ENCODE peak calls at places on chromosomes 3 and 15, in four cellular contexts. J, P, A and S are unnamed samples.
A peak's percentile ranks its signal among the peaks of the same experiment; 100 is the strongest.

GRCh38 chr3:58299839-58300516 is 6.1 kb upstream of the RPP14 start:
- DNase-seq in A (no peak), J (peak; percentile 33), P (no peak), S (no peak)

GRCh38 chr15:78449220-78449999 is 11.4 kb downstream of the IREB2 start:
- DNase-seq in P (no peak), J (no peak), A (no peak), S (no peak)

GRCh38 chr3:196499807-196500524 is 3.6 kb downstream of the RNF168 start:
- DNase-seq in A (no peak), J (no peak), P (no peak), S (no peak)

GRCh38 chr15:48601095-48601494 is 44.4 kb downstream of the FBN1 start:
- DNase-seq in P (no peak), J (no peak), A (no peak), S (no peak)

GRCh38 chr15:62850791-62851291 is 191.7 kb upstream of the TPM1 start:
- DNase-seq in P (peak; percentile 95), J (peak; percentile 46), A (peak; percentile 42), S (peak; percentile 64)

GRCh38 chr15:64464271-64465005 is 4.1 kb downstream of the ZNF609 start:
- DNase-seq in J (no peak), A (no peak), P (peak; percentile 48), S (no peak)

GRCh38 chr3:120028271-120029047 is 65.8 kb downstream of the GSK3B start:
- DNase-seq in J (no peak), P (no peak), A (no peak), S (no peak)

GRCh38 chr15:57747206-57747605 is 40.7 kb downstream of the POLR2M start:
- DNase-seq in A (no peak), J (no peak), P (no peak), S (no peak)

GRCh38 chr3:151660890-151661289 is 72.8 kb upstream of the AADACL2 start:
- DNase-seq in A (no peak), P (no peak), J (no peak), S (no peak)

GRCh38 chr3:170751083-170751893 is 118.7 kb downstream of the RPL22L1 start:
- DNase-seq in P (peak; percentile 86), J (peak; percentile 84), A (no peak), S (peak; percentile 88)

GRCh38 chr15:51621917-51622268 is 678 bp downstream of the DMXL2 start:
- DNase-seq in P (peak; percentile 61), A (peak; percentile 55), J (peak; percentile 55), S (peak; percentile 33)

GRCh38 chr3:78831446-78831972 is 936.3 kb downstream of the ROBO1 start:
- DNase-seq in P (no peak), J (no peak), A (no peak), S (no peak)

GRCh38 chr15:60155661-60156060 is 151.6 kb downstream of the FOXB1 start:
- DNase-seq in A (no peak), P (peak; percentile 51), J (peak; percentile 37), S (no peak)

GRCh38 chr3:114338651-114339357 is 45.0 kb downstream of the TIGIT start:
- DNase-seq in J (no peak), A (no peak), P (no peak), S (no peak)

GRCh38 chr3:134446800-134447199 is 39.0 kb downstream of the ANAPC13 start:
- DNase-seq in A (no peak), J (peak; percentile 53), P (peak; percentile 76), S (no peak)

GRCh38 chr3:120497813-120498212 is 47.0 kb upstream of the FSTL1 start:
- DNase-seq in A (no peak), J (peak; percentile 16), P (peak; percentile 50), S (no peak)

GRCh38 chr3:66039590-66039887 is 821 bp upstream of the MAGI1 start:
- DNase-seq in A (peak; percentile 71), J (no peak), P (peak; percentile 38), S (no peak)

GRCh38 chr3:31636693-31637442 is 104.1 kb downstream of the STT3B start:
- DNase-seq in A (no peak), P (no peak), J (no peak), S (no peak)